ENCODE peak calls at places on chromosomes 11 and 22, in nine cellular contexts. Z, P, E, K, U, H, D, N and W are unnamed samples.
A peak's percentile ranks its signal among the peaks of the same experiment; 100 is the strongest.

GRCh38 chr11:66359662-66360087 is 11.9 kb downstream of the SLC29A2 start:
- DNase-seq in N (no peak), Z (no peak), U (no peak), P (no peak), E (no peak), D (no peak), H (no peak), K (no peak), W (no peak)

GRCh38 chr11:108289699-108290098 is 66.8 kb downstream of the ATM start:
- DNase-seq in D (no peak), N (no peak), P (no peak), E (no peak), H (no peak), K (no peak), U (peak; percentile 4), Z (no peak), W (no peak)

GRCh38 chr11:129846508-129847335 is 31.1 kb downstream of the TMEM45B start:
- DNase-seq in K (peak; percentile 95), N (peak; percentile 95), Z (no peak), H (no peak), U (no peak), E (no peak), D (no peak), P (no peak), W (peak; percentile 83)

GRCh38 chr11:327581-327923 is 6.9 kb upstream of the IFITM3 start:
- DNase-seq in K (no peak), E (no peak), H (no peak), N (no peak), Z (no peak), U (no peak), D (no peak), P (no peak), W (no peak)

GRCh38 chr11:35293034-35293433 is 126.3 kb downstream of the SLC1A2 start:
- DNase-seq in U (peak; percentile 37), P (no peak), N (no peak), E (no peak), D (no peak), K (no peak), Z (no peak), H (no peak), W (no peak)

GRCh38 chr22:43587574-43587973 is 175.8 kb downstream of the MPPED1 start:
- DNase-seq in H (no peak), E (no peak), N (peak; percentile 4), U (no peak), P (no peak), Z (no peak), K (no peak), D (no peak), W (no peak)

GRCh38 chr11:76759517-76759916 is 23.6 kb upstream of the TSKU start:
- DNase-seq in D (no peak), P (no peak), Z (no peak), K (no peak), N (no peak), E (no peak), U (no peak), H (no peak), W (no peak)

GRCh38 chr22:28008056-28008455 is 89.0 kb upstream of the PITPNB start:
- DNase-seq in E (no peak), K (no peak), D (no peak), Z (no peak), N (no peak), H (no peak), U (no peak), P (no peak), W (no peak)

GRCh38 chr11:126312903-126313460 is 9.1 kb downstream of the DCPS start:
- DNase-seq in E (no peak), Z (no peak), H (no peak), K (no peak), P (no peak), D (no peak), U (no peak), N (no peak), W (no peak)

GRCh38 chr11:76668362-76669155 is 2.0 kb downstream of the LRRC32 start:
- DNase-seq in H (no peak), K (no peak), E (no peak), P (no peak), U (no peak), D (no peak), Z (no peak), N (no peak), W (no peak)

GRCh38 chr22:24037851-24038765 is 27.0 kb downstream of the CABIN1 start:
- DNase-seq in Z (no peak), H (no peak), E (no peak), P (no peak), U (no peak), D (no peak), N (no peak), K (no peak), W (no peak)

GRCh38 chr11:66330931-66331330 is 5.3 kb downstream of the RIN1 start:
- DNase-seq in P (no peak), H (peak; percentile 31), N (no peak), E (no peak), U (no peak), Z (no peak), D (no peak), K (no peak), W (no peak)

GRCh38 chr11:76074178-76075112 is 131.9 kb downstream of the WNT11 start:
- DNase-seq in H (no peak), N (peak; percentile 13), P (no peak), D (no peak), K (peak; percentile 21), U (no peak), E (no peak), Z (no peak), W (no peak)

GRCh38 chr11:117950320-117950719 is 21.1 kb upstream of the TMPRSS13 start:
- DNase-seq in E (no peak), D (no peak), H (no peak), N (no peak), U (no peak), P (peak; percentile 43), Z (no peak), K (no peak), W (no peak)

GRCh38 chr11:119405986-119406385 is 17.0 kb downstream of the THY1 start:
- DNase-seq in U (no peak), E (no peak), P (no peak), D (no peak), H (no peak), N (no peak), K (no peak), Z (no peak), W (no peak)

GRCh38 chr22:17412232-17412631 is 43.0 kb downstream of the CECR2 start:
- DNase-seq in D (no peak), E (no peak), H (no peak), Z (peak; percentile 32), P (no peak), N (no peak), U (no peak), K (no peak), W (no peak)

GRCh38 chr11:69683764-69684333 is 8.7 kb upstream of the LTO1 start:
- DNase-seq in D (no peak), E (no peak), Z (no peak), N (peak; percentile 35), H (peak; percentile 31), K (no peak), P (no peak), U (no peak), W (no peak)

GRCh38 chr11:120512727-120513435 is 1.3 kb downstream of the GRIK4 start:
- DNase-seq in U (no peak), Z (no peak), K (no peak), D (no peak), N (no peak), H (no peak), E (no peak), P (no peak), W (no peak)

GRCh38 chr11:45232341-45233080 is 53.6 kb downstream of the SYT13 start:
- DNase-seq in K (no peak), D (peak; percentile 2), N (no peak), H (no peak), Z (no peak), P (no peak), E (no peak), U (no peak), W (no peak)

GRCh38 chr11:126345759-126346585 is 9.5 kb upstream of the ST3GAL4 start:
- DNase-seq in U (no peak), D (peak; percentile 84), P (no peak), N (peak; percentile 70), E (no peak), K (peak; percentile 74), H (peak; percentile 84), Z (no peak), W (no peak)

GRCh38 chr11:122248130-122248529 is 132.1 kb upstream of the BLID start:
- DNase-seq in N (no peak), U (no peak), H (no peak), K (no peak), Z (no peak), E (no peak), D (no peak), P (no peak), W (no peak)

GRCh38 chr11:69292221-69292648 is 1.7 kb upstream of the MYEOV start:
- DNase-seq in N (peak; percentile 18), H (no peak), K (no peak), Z (no peak), E (peak; percentile 36), P (no peak), D (no peak), U (peak; percentile 41), W (no peak)

GRCh38 chr11:122910775-122911174 is 28.2 kb downstream of the JHY start:
- DNase-seq in P (no peak), K (peak; percentile 33), U (peak; percentile 13), N (no peak), Z (no peak), H (no peak), D (no peak), E (no peak), W (no peak)

GRCh38 chr22:37716708-37717107 is 19.9 kb downstream of the TRIOBP start:
- DNase-seq in E (no peak), Z (no peak), K (peak; percentile 64), D (no peak), H (no peak), U (no peak), P (no peak), N (peak; percentile 86), W (peak; percentile 60)

GRCh38 chr11:62104001-62104400 is 19.8 kb upstream of the INCENP start:
- DNase-seq in U (no peak), P (no peak), N (no peak), H (no peak), Z (no peak), D (no peak), K (no peak), E (no peak), W (no peak)

GRCh38 chr22:19688301-19689290 is 25.7 kb upstream of the SEPTIN5 start:
- DNase-seq in P (no peak), H (no peak), N (no peak), U (no peak), K (no peak), E (no peak), Z (no peak), D (no peak), W (no peak)

GRCh38 chr22:44663256-44663999 is 38.6 kb upstream of the PRR5 start:
- DNase-seq in U (no peak), P (no peak), N (no peak), E (no peak), K (no peak), Z (no peak), H (no peak), D (no peak), W (no peak)

GRCh38 chr11:105923814-105924213 is 98.2 kb downstream of the MSANTD4 start:
- DNase-seq in Z (no peak), N (no peak), P (no peak), H (no peak), E (no peak), U (no peak), K (peak; percentile 45), D (no peak), W (no peak)

GRCh38 chr11:59680287-59681154 is 11.7 kb upstream of the PATL1 start:
- DNase-seq in E (peak; percentile 19), H (peak; percentile 77), D (peak; percentile 51), K (peak; percentile 78), P (peak; percentile 3), N (peak; percentile 67), U (peak; percentile 84), Z (no peak), W (peak; percentile 47)

GRCh38 chr11:121630041-121630440 is 177.3 kb upstream of the SORL1-AS1 start:
- DNase-seq in D (no peak), K (peak; percentile 85), E (no peak), U (no peak), N (peak; percentile 86), P (no peak), Z (no peak), H (no peak), W (peak; percentile 59)

GRCh38 chr11:132126973-132127900 is 756.8 kb downstream of the NTM start:
- DNase-seq in Z (peak; percentile 84), P (no peak), U (peak; percentile 22), E (no peak), H (peak; percentile 77), K (peak; percentile 92), D (peak; percentile 76), N (peak; percentile 75), W (peak; percentile 67)